ENCODE peak calls at places on chromosomes 12 and 14, in five cellular contexts. One of them, this sample, is unnamed.

GRCh38 chr12:70983692-70984091 is 63.2 kb upstream of the PTPRR start:
- DNase-seq in IMR-90: no peak
- DNase-seq in neuronal stem cell: peak; percentile 27
- DNase-seq in H1: no peak
- DNase-seq in mesenchymal stem cell: peak; percentile 24
- DNase-seq in this sample: peak; percentile 69

GRCh38 chr12:69123909-69124638 is 115.3 kb upstream of the CPSF6 start:
- DNase-seq in IMR-90: no peak
- DNase-seq in neuronal stem cell: no peak
- DNase-seq in H1: no peak
- DNase-seq in mesenchymal stem cell: no peak
- DNase-seq in this sample: no peak

GRCh38 chr12:57342207-57342691 is 88.6 kb downstream of the R3HDM2 start:
- DNase-seq in IMR-90: peak; percentile 54
- DNase-seq in neuronal stem cell: peak; percentile 27
- DNase-seq in H1: peak; percentile 21
- DNase-seq in mesenchymal stem cell: peak; percentile 65
- DNase-seq in this sample: peak; percentile 72

GRCh38 chr12:115444336-115444735 is 760.4 kb upstream of the TBX3 start:
- DNase-seq in IMR-90: no peak
- DNase-seq in neuronal stem cell: no peak
- DNase-seq in H1: no peak
- DNase-seq in mesenchymal stem cell: no peak
- DNase-seq in this sample: no peak

GRCh38 chr14:105465209-105466031 is 9.2 kb upstream of the CRIP2 start:
- DNase-seq in IMR-90: no peak
- DNase-seq in neuronal stem cell: no peak
- DNase-seq in H1: no peak
- DNase-seq in mesenchymal stem cell: peak; percentile 57
- DNase-seq in this sample: peak; percentile 79

GRCh38 chr14:67987596-67987995 is 168.0 kb downstream of the RAD51B start:
- DNase-seq in IMR-90: peak; percentile 95
- DNase-seq in neuronal stem cell: no peak
- DNase-seq in H1: no peak
- DNase-seq in mesenchymal stem cell: peak; percentile 91
- DNase-seq in this sample: no peak

GRCh38 chr14:90658541-90658967 is 157.7 kb downstream of the TTC7B start:
- DNase-seq in IMR-90: peak; percentile 85
- DNase-seq in neuronal stem cell: no peak
- DNase-seq in H1: no peak
- DNase-seq in mesenchymal stem cell: peak; percentile 81
- DNase-seq in this sample: peak; percentile 68

GRCh38 chr14:89028462-89029134 is 204.1 kb downstream of the TTC8 start:
- DNase-seq in IMR-90: no peak
- DNase-seq in neuronal stem cell: no peak
- DNase-seq in H1: no peak
- DNase-seq in mesenchymal stem cell: no peak
- DNase-seq in this sample: no peak

GRCh38 chr14:58898655-58899316 is 261.0 kb downstream of the DACT1 start:
- DNase-seq in IMR-90: peak; percentile 97
- DNase-seq in neuronal stem cell: no peak
- DNase-seq in H1: no peak
- DNase-seq in mesenchymal stem cell: peak; percentile 93
- DNase-seq in this sample: peak; percentile 29

GRCh38 chr12:15163001-15163400 is 58.2 kb downstream of the RERG start:
- DNase-seq in IMR-90: no peak
- DNase-seq in neuronal stem cell: no peak
- DNase-seq in H1: no peak
- DNase-seq in mesenchymal stem cell: no peak
- DNase-seq in this sample: no peak

GRCh38 chr12:32069071-32069470 is 37.6 kb upstream of the BICD1 start:
- DNase-seq in IMR-90: no peak
- DNase-seq in neuronal stem cell: no peak
- DNase-seq in H1: no peak
- DNase-seq in mesenchymal stem cell: no peak
- DNase-seq in this sample: no peak

GRCh38 chr14:104424406-104425072 is 155.0 kb upstream of the C14orf180 start:
- DNase-seq in IMR-90: no peak
- DNase-seq in neuronal stem cell: no peak
- DNase-seq in H1: no peak
- DNase-seq in mesenchymal stem cell: no peak
- DNase-seq in this sample: no peak

GRCh38 chr14:101754893-101755292 is 6.6 kb upstream of the PPP2R5C start:
- DNase-seq in IMR-90: no peak
- DNase-seq in neuronal stem cell: no peak
- DNase-seq in H1: no peak
- DNase-seq in mesenchymal stem cell: no peak
- DNase-seq in this sample: no peak

GRCh38 chr12:6062427-6063378 is 61.8 kb downstream of the VWF start:
- DNase-seq in IMR-90: peak; percentile 48
- DNase-seq in neuronal stem cell: peak; percentile 57
- DNase-seq in H1: no peak
- DNase-seq in mesenchymal stem cell: peak; percentile 61
- DNase-seq in this sample: peak; percentile 69

GRCh38 chr14:38238881-38239280 is 17.0 kb downstream of the CLEC14A start:
- DNase-seq in IMR-90: no peak
- DNase-seq in neuronal stem cell: no peak
- DNase-seq in H1: no peak
- DNase-seq in mesenchymal stem cell: peak; percentile 31
- DNase-seq in this sample: no peak

GRCh38 chr14:39372656-39373055 is 59.6 kb downstream of the FBXO33 start:
- DNase-seq in IMR-90: peak; percentile 67
- DNase-seq in neuronal stem cell: no peak
- DNase-seq in H1: no peak
- DNase-seq in mesenchymal stem cell: peak; percentile 11
- DNase-seq in this sample: no peak

GRCh38 chr14:86530457-86530856 is 1000.5 kb downstream of the FLRT2 start:
- DNase-seq in IMR-90: no peak
- DNase-seq in neuronal stem cell: no peak
- DNase-seq in H1: no peak
- DNase-seq in mesenchymal stem cell: no peak
- DNase-seq in this sample: no peak

GRCh38 chr14:86527312-86527711 is 997.4 kb downstream of the FLRT2 start:
- DNase-seq in IMR-90: peak; percentile 2
- DNase-seq in neuronal stem cell: no peak
- DNase-seq in H1: no peak
- DNase-seq in mesenchymal stem cell: no peak
- DNase-seq in this sample: no peak

GRCh38 chr14:86533834-86534233 is 1003.9 kb downstream of the FLRT2 start:
- DNase-seq in IMR-90: no peak
- DNase-seq in neuronal stem cell: no peak
- DNase-seq in H1: no peak
- DNase-seq in mesenchymal stem cell: no peak
- DNase-seq in this sample: no peak

GRCh38 chr14:86532219-86532618 is 1002.3 kb downstream of the FLRT2 start:
- DNase-seq in IMR-90: peak; percentile 25
- DNase-seq in neuronal stem cell: no peak
- DNase-seq in H1: no peak
- DNase-seq in mesenchymal stem cell: no peak
- DNase-seq in this sample: no peak
- H2BK15ac ChIP-seq in IMR-90: no peak overlapping the region
- H2BK15ac ChIP-seq in neuronal stem cell: no peak overlapping the region
- H2BK15ac ChIP-seq in H1: no peak overlapping the region
- H2BK15ac ChIP-seq in mesenchymal stem cell: no peak overlapping the region
- H2BK15ac ChIP-seq in this sample: no peak overlapping the region

DNA sequence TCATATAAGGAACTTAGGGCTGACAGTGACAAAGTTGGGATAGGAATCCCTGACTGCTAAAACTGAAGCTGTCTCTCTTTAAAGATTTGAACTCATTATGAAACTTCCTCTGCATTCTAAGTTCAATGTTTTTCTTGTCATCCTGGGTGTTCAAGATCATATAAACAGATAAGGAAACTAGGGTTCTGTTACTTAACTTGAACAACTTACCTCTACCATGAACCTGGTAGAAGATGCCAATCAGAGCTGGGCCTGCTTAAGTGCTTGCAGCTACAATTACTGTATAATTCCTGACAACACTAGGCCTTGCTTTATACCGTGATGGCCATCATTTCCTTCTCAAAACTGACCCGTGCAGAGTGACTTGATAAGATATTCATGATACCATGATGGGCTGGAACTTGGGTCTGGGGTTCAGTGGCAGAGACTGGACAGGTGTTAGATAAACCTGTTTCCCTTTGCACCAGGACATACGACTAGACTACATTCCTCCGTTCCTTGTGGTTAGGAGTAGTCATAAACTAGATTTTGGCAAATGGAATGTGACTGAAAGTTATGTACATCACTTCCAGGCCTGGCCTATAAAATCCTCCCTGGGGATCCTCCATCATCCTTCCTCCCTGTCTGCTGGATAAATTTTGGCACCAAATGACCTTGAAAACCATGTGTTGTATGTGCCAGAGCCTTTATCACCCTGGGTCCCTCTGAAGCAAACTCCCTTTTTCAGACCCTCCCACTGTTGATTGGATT is 172.2 kb upstream of the PRICKLE1 start:
- DNase-seq in IMR-90: no peak
- DNase-seq in neuronal stem cell: no peak
- DNase-seq in H1: no peak
- DNase-seq in mesenchymal stem cell: no peak
- DNase-seq in this sample: no peak
- H3K4me2 ChIP-seq in IMR-90: no peak overlapping the region
- H3K4me2 ChIP-seq in neuronal stem cell: no peak overlapping the region
- H3K4me2 ChIP-seq in H1: no peak overlapping the region
- H3K4me2 ChIP-seq in mesenchymal stem cell: no peak overlapping the region
- H3K4me2 ChIP-seq in this sample: no peak overlapping the region

GRCh38 chr14:50808053-50808452 is 22.9 kb downstream of the NIN start:
- DNase-seq in IMR-90: no peak
- DNase-seq in neuronal stem cell: no peak
- DNase-seq in H1: no peak
- DNase-seq in mesenchymal stem cell: no peak
- DNase-seq in this sample: no peak
- H3K4me3 ChIP-seq in IMR-90: no peak overlapping the region
- H3K4me3 ChIP-seq in neuronal stem cell: no peak overlapping the region
- H3K4me3 ChIP-seq in H1: no peak overlapping the region
- H3K4me3 ChIP-seq in mesenchymal stem cell: no peak overlapping the region
- H3K4me3 ChIP-seq in this sample: no peak overlapping the region

GRCh38 chr12:93780115-93780641 is 103.0 kb downstream of the CRADD start:
- DNase-seq in IMR-90: peak; percentile 53
- DNase-seq in neuronal stem cell: no peak
- DNase-seq in H1: no peak
- DNase-seq in mesenchymal stem cell: peak; percentile 74
- DNase-seq in this sample: no peak

GRCh38 chr12:93778306-93778705 is 101.1 kb downstream of the CRADD start:
- DNase-seq in IMR-90: peak; percentile 88
- DNase-seq in neuronal stem cell: no peak
- DNase-seq in H1: no peak
- DNase-seq in mesenchymal stem cell: peak; percentile 84
- DNase-seq in this sample: no peak

GRCh38 chr12:93776581-93777018 is 99.4 kb downstream of the CRADD start:
- DNase-seq in IMR-90: peak; percentile 93
- DNase-seq in neuronal stem cell: no peak
- DNase-seq in H1: no peak
- DNase-seq in mesenchymal stem cell: peak; percentile 83
- DNase-seq in this sample: no peak

GRCh38 chr12:93773122-93773871 is 96.1 kb downstream of the CRADD start:
- DNase-seq in IMR-90: peak; percentile 34
- DNase-seq in neuronal stem cell: no peak
- DNase-seq in H1: no peak
- DNase-seq in mesenchymal stem cell: peak; percentile 64
- DNase-seq in this sample: no peak

GRCh38 chr12:93777249-93777648 is 100.1 kb downstream of the CRADD start:
- DNase-seq in IMR-90: peak; percentile 67
- DNase-seq in neuronal stem cell: no peak
- DNase-seq in H1: no peak
- DNase-seq in mesenchymal stem cell: peak; percentile 83
- DNase-seq in this sample: no peak
- H2BK15ac ChIP-seq in IMR-90: peak overlapping the region; percentile 89
- H2BK15ac ChIP-seq in neuronal stem cell: no peak overlapping the region
- H2BK15ac ChIP-seq in H1: no peak overlapping the region
- H2BK15ac ChIP-seq in mesenchymal stem cell: peak overlapping the region; percentile 87
- H2BK15ac ChIP-seq in this sample: no peak overlapping the region